ENCODE peak calls at places on chromosomes 2 and 18, in seven cellular contexts. One of them, this sample, is unnamed.

GRCh38 chr18:1564793-1565192 is 660.1 kb downstream of the ADCYAP1 start:
- ATAC-seq in right lobe of liver: no peak
- ATAC-seq in K562: no peak
- ATAC-seq in HepG2: no peak
- ATAC-seq in A549: no peak
- ATAC-seq in upper lobe of left lung: no peak
- ATAC-seq in gastrocnemius medialis: no peak
- ATAC-seq in this sample: no peak

GRCh38 chr2:8806885-8807701 is 30.3 kb downstream of the KIDINS220 start:
- ATAC-seq in upper lobe of left lung: peak; percentile 12
- ATAC-seq in A549: no peak
- ATAC-seq in gastrocnemius medialis: no peak
- ATAC-seq in K562: peak; percentile 16
- ATAC-seq in right lobe of liver: no peak
- ATAC-seq in HepG2: no peak
- ATAC-seq in this sample: no peak

GRCh38 chr2:109676346-109676897 is 62.3 kb downstream of the SOWAHC start:
- ATAC-seq in right lobe of liver: no peak
- ATAC-seq in K562: no peak
- ATAC-seq in HepG2: peak; percentile 21
- ATAC-seq in upper lobe of left lung: peak; percentile 10
- ATAC-seq in gastrocnemius medialis: no peak
- ATAC-seq in A549: no peak
- ATAC-seq in this sample: no peak

GRCh38 chr2:69531186-69531585 is 94.0 kb upstream of the NFU1 start:
- ATAC-seq in upper lobe of left lung: no peak
- ATAC-seq in K562: no peak
- ATAC-seq in HepG2: no peak
- ATAC-seq in right lobe of liver: no peak
- ATAC-seq in gastrocnemius medialis: no peak
- ATAC-seq in A549: no peak
- ATAC-seq in this sample: no peak

GRCh38 chr2:148020036-148020357 is 540 bp downstream of the ORC4 start:
- ATAC-seq in A549: peak; percentile 41
- ATAC-seq in gastrocnemius medialis: no peak
- ATAC-seq in upper lobe of left lung: peak; percentile 13
- ATAC-seq in HepG2: peak; percentile 47
- ATAC-seq in right lobe of liver: no peak
- ATAC-seq in K562: no peak
- ATAC-seq in this sample: no peak

GRCh38 chr18:32867330-32867729 is 94.5 kb upstream of the KLHL14 start:
- ATAC-seq in K562: no peak
- ATAC-seq in right lobe of liver: no peak
- ATAC-seq in gastrocnemius medialis: no peak
- ATAC-seq in HepG2: no peak
- ATAC-seq in upper lobe of left lung: no peak
- ATAC-seq in A549: no peak
- ATAC-seq in this sample: no peak

GRCh38 chr2:221120643-221121042 is 451.5 kb downstream of the EPHA4 start:
- ATAC-seq in gastrocnemius medialis: no peak
- ATAC-seq in upper lobe of left lung: no peak
- ATAC-seq in HepG2: no peak
- ATAC-seq in K562: no peak
- ATAC-seq in A549: no peak
- ATAC-seq in right lobe of liver: no peak
- ATAC-seq in this sample: no peak

GRCh38 chr2:171018522-171018921 is 89.5 kb downstream of the GORASP2 start:
- ATAC-seq in K562: peak; percentile 13
- ATAC-seq in gastrocnemius medialis: no peak
- ATAC-seq in right lobe of liver: no peak
- ATAC-seq in upper lobe of left lung: no peak
- ATAC-seq in A549: no peak
- ATAC-seq in HepG2: no peak
- ATAC-seq in this sample: no peak

GRCh38 chr18:35042389-35043066 is 1.3 kb downstream of the MAPRE2 start:
- ATAC-seq in K562: no peak
- ATAC-seq in gastrocnemius medialis: no peak
- ATAC-seq in upper lobe of left lung: no peak
- ATAC-seq in right lobe of liver: peak; percentile 2
- ATAC-seq in HepG2: no peak
- ATAC-seq in A549: no peak
- ATAC-seq in this sample: no peak

GRCh38 chr2:43220982-43221659 is 5.3 kb downstream of the ZFP36L2 start:
- ATAC-seq in HepG2: peak; percentile 3
- ATAC-seq in K562: no peak
- ATAC-seq in A549: no peak
- ATAC-seq in gastrocnemius medialis: no peak
- ATAC-seq in right lobe of liver: no peak
- ATAC-seq in upper lobe of left lung: peak; percentile 8
- ATAC-seq in this sample: peak; percentile 17

GRCh38 chr2:232667989-232668583 is 29.0 kb upstream of the GIGYF2 start:
- ATAC-seq in HepG2: no peak
- ATAC-seq in upper lobe of left lung: no peak
- ATAC-seq in K562: no peak
- ATAC-seq in gastrocnemius medialis: peak; percentile 92
- ATAC-seq in right lobe of liver: peak; percentile 90
- ATAC-seq in A549: no peak
- ATAC-seq in this sample: no peak

GRCh38 chr2:129469389-129469788 is 510.1 kb upstream of the RAB6C start:
- ATAC-seq in upper lobe of left lung: no peak
- ATAC-seq in A549: no peak
- ATAC-seq in gastrocnemius medialis: no peak
- ATAC-seq in right lobe of liver: no peak
- ATAC-seq in K562: no peak
- ATAC-seq in HepG2: no peak
- ATAC-seq in this sample: no peak

GRCh38 chr2:196252408-196253114 is 81.2 kb upstream of the STK17B start:
- ATAC-seq in gastrocnemius medialis: no peak
- ATAC-seq in A549: no peak
- ATAC-seq in K562: no peak
- ATAC-seq in HepG2: no peak
- ATAC-seq in right lobe of liver: no peak
- ATAC-seq in upper lobe of left lung: no peak
- ATAC-seq in this sample: no peak

GRCh38 chr2:111054791-111055627 is 65.7 kb upstream of the BCL2L11 start:
- ATAC-seq in right lobe of liver: no peak
- ATAC-seq in upper lobe of left lung: no peak
- ATAC-seq in gastrocnemius medialis: no peak
- ATAC-seq in A549: no peak
- ATAC-seq in K562: no peak
- ATAC-seq in HepG2: no peak
- ATAC-seq in this sample: no peak

GRCh38 chr2:167132066-167132465 is 243.8 kb downstream of the XIRP2 start:
- ATAC-seq in gastrocnemius medialis: peak; percentile 46
- ATAC-seq in A549: no peak
- ATAC-seq in K562: no peak
- ATAC-seq in HepG2: no peak
- ATAC-seq in upper lobe of left lung: no peak
- ATAC-seq in right lobe of liver: no peak
- ATAC-seq in this sample: no peak

GRCh38 chr2:74020717-74021406 is 36.2 kb downstream of the TET3 start:
- ATAC-seq in gastrocnemius medialis: no peak
- ATAC-seq in right lobe of liver: peak; percentile 71
- ATAC-seq in upper lobe of left lung: peak; percentile 84
- ATAC-seq in K562: no peak
- ATAC-seq in A549: peak; percentile 37
- ATAC-seq in HepG2: peak; percentile 24
- ATAC-seq in this sample: peak; percentile 50

GRCh38 chr2:831638-832037 is 119.0 kb upstream of the SNTG2 start:
- ATAC-seq in K562: no peak
- ATAC-seq in A549: no peak
- ATAC-seq in upper lobe of left lung: no peak
- ATAC-seq in HepG2: no peak
- ATAC-seq in right lobe of liver: no peak
- ATAC-seq in gastrocnemius medialis: no peak
- ATAC-seq in this sample: no peak

GRCh38 chr2:134440336-134440909 is 186.6 kb downstream of the MGAT5 start:
- ATAC-seq in A549: no peak
- ATAC-seq in gastrocnemius medialis: no peak
- ATAC-seq in upper lobe of left lung: no peak
- ATAC-seq in HepG2: no peak
- ATAC-seq in right lobe of liver: no peak
- ATAC-seq in K562: no peak
- ATAC-seq in this sample: no peak

GRCh38 chr2:223747392-223748042 is 89.9 kb downstream of the AP1S3 start:
- ATAC-seq in A549: peak; percentile 22
- ATAC-seq in HepG2: no peak
- ATAC-seq in right lobe of liver: no peak
- ATAC-seq in upper lobe of left lung: no peak
- ATAC-seq in gastrocnemius medialis: no peak
- ATAC-seq in K562: no peak
- ATAC-seq in this sample: no peak

GRCh38 chr2:85133751-85134254 is 611 bp downstream of the TCF7L1 start:
- ATAC-seq in A549: peak; percentile 44
- ATAC-seq in gastrocnemius medialis: peak; percentile 46
- ATAC-seq in HepG2: peak; percentile 32
- ATAC-seq in right lobe of liver: peak; percentile 24
- ATAC-seq in K562: peak; percentile 19
- ATAC-seq in upper lobe of left lung: peak; percentile 10
- ATAC-seq in this sample: peak; percentile 11

GRCh38 chr2:85132392-85132791 is 800 bp upstream of the TCF7L1 start:
- ATAC-seq in right lobe of liver: no peak
- ATAC-seq in A549: peak; percentile 16
- ATAC-seq in upper lobe of left lung: no peak
- ATAC-seq in HepG2: no peak
- ATAC-seq in gastrocnemius medialis: no peak
- ATAC-seq in K562: no peak
- ATAC-seq in this sample: no peak

GRCh38 chr2:85131116-85131515 is 2.1 kb upstream of the TCF7L1 start:
- ATAC-seq in K562: peak; percentile 43
- ATAC-seq in HepG2: peak; percentile 51
- ATAC-seq in upper lobe of left lung: no peak
- ATAC-seq in gastrocnemius medialis: no peak
- ATAC-seq in A549: no peak
- ATAC-seq in right lobe of liver: no peak
- ATAC-seq in this sample: no peak

GRCh38 chr2:85134255-85135065 is 1.3 kb downstream of the TCF7L1 start:
- ATAC-seq in HepG2: peak; percentile 27
- ATAC-seq in gastrocnemius medialis: no peak
- ATAC-seq in K562: no peak
- ATAC-seq in right lobe of liver: peak; percentile 52
- ATAC-seq in upper lobe of left lung: peak; percentile 56
- ATAC-seq in A549: no peak
- ATAC-seq in this sample: no peak

DNA sequence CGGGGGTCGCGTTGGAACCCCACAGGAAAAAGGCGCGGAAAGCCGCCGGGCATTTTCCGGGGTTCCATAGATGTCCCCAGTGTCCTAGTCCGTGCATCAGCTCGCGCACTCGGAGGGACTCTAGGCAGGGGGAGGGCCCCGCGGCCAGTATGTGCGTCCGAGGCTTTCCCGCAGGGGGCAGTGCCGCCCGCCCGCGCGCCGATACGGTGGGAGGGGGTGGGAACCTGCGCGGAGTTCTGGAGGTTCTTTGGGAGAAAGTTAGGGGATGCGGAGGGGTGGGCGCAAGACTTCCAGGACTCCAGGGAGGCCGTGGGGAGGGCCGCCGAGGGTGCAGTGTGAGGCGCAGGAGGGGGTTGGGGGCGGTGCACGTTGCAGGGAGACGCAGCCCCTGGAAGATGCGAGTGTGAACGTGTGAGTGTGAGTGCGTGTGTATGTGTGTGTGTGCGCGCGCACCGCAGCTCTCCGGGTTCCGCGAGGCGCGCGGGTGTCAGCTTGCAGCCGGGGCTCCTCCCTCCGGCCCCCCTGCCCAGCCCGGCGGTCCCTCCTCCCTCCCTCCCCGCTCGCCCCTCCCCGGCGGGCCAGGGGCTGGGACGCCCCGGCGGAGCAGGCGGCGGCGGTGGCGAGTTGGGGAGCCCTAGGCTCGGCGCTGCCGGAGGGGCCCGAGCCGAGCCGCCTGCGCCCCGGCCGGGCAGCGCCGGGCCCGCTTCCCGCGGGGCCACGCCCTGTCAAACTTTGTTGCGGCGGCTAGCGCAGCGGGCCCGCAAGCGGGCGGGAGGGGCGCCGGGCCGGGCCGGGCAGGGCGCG is at the start of gene TCF7L1:
- ATAC-seq in HepG2: peak; percentile 91
- ATAC-seq in A549: peak; percentile 96
- ATAC-seq in right lobe of liver: peak; percentile 92
- ATAC-seq in K562: peak; percentile 97
- ATAC-seq in gastrocnemius medialis: peak; percentile 84
- ATAC-seq in upper lobe of left lung: peak; percentile 95
- ATAC-seq in this sample: peak; percentile 92
- TF ChIP-seq POLR2A in HepG2: no peak
- TF ChIP-seq POLR2A in A549: peak; percentile 70
- TF ChIP-seq POLR2A in right lobe of liver: no peak
- TF ChIP-seq POLR2A in K562: no peak
- TF ChIP-seq POLR2A in gastrocnemius medialis: peak; percentile 57
- TF ChIP-seq POLR2A in upper lobe of left lung: no peak
- TF ChIP-seq POLR2A in this sample: no peak

GRCh38 chr18:74498712-74499629 is 2.8 kb downstream of the CNDP2 start:
- ATAC-seq in HepG2: no peak
- ATAC-seq in gastrocnemius medialis: no peak
- ATAC-seq in K562: peak; percentile 60
- ATAC-seq in A549: no peak
- ATAC-seq in upper lobe of left lung: no peak
- ATAC-seq in right lobe of liver: peak; percentile 12
- ATAC-seq in this sample: no peak
- TF ChIP-seq POLR2A in HepG2: no peak
- TF ChIP-seq POLR2A in gastrocnemius medialis: no peak
- TF ChIP-seq POLR2A in K562: no peak
- TF ChIP-seq POLR2A in A549: no peak
- TF ChIP-seq POLR2A in upper lobe of left lung: peak; percentile 5
- TF ChIP-seq POLR2A in right lobe of liver: no peak
- TF ChIP-seq POLR2A in this sample: no peak

GRCh38 chr2:106159867-106160785 is 34.0 kb downstream of the UXS1 start:
- ATAC-seq in K562: no peak
- ATAC-seq in gastrocnemius medialis: no peak
- ATAC-seq in HepG2: no peak
- ATAC-seq in right lobe of liver: no peak
- ATAC-seq in upper lobe of left lung: no peak
- ATAC-seq in A549: no peak
- ATAC-seq in this sample: no peak
- TF ChIP-seq POLR2A in K562: no peak
- TF ChIP-seq POLR2A in gastrocnemius medialis: no peak
- TF ChIP-seq POLR2A in HepG2: no peak
- TF ChIP-seq POLR2A in right lobe of liver: no peak
- TF ChIP-seq POLR2A in upper lobe of left lung: no peak
- TF ChIP-seq POLR2A in A549: no peak
- TF ChIP-seq POLR2A in this sample: no peak

DNA sequence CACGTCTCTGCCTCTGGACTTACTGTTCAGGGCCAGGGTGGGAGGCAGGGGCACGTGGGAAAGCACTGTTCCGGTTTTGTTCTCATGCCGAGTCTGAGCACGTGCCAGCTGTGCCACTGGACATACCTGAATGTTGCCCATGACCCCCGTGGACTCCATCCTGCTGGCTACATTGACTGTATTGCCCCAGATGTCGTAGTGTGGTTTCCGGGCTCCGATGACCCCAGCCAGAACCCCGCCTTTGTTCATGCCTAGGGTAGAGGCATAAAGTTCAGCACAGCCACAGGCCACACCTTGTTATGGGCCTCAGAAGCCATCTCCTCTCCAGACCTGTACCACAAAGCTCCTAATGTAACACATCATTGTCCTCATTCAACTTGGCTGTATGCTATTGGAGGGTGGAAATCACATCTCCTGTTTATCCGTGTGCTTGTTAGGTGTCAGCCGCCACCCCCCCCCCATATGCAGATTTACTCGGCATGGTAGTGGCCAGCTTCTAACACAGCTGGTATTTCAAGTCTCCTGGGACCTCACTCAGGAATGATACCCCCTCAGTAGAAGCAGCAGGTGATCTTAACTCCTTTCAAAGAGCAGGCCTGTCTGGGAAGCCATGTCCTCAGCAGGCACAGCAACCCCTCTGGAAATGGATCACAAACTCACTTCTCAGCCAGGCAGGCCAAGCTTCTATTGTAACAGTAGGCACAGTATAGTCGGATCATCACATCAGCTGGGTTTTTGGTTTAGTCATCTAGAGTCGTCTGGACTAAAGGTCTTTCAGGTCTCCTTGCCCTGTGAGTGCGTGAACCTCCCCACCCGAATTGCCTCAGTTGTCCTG is 27.6 kb downstream of the CENPO start:
- ATAC-seq in upper lobe of left lung: no peak
- ATAC-seq in HepG2: peak; percentile 4
- ATAC-seq in A549: peak; percentile 5
- ATAC-seq in gastrocnemius medialis: no peak
- ATAC-seq in K562: no peak
- ATAC-seq in right lobe of liver: no peak
- ATAC-seq in this sample: no peak
- TF ChIP-seq POLR2A in upper lobe of left lung: no peak
- TF ChIP-seq POLR2A in HepG2: no peak
- TF ChIP-seq POLR2A in A549: no peak
- TF ChIP-seq POLR2A in gastrocnemius medialis: no peak
- TF ChIP-seq POLR2A in K562: peak; percentile 55
- TF ChIP-seq POLR2A in right lobe of liver: no peak
- TF ChIP-seq POLR2A in this sample: no peak